ENCODE peak calls at places on chromosomes 2 and 18, in five cellular contexts. B is GM23338, M is lower leg skin, C is cardiac fibroblast, H is tibial nerve. P is an unnamed sample.

GRCh38 chr2:65456886-65457285 is 24.5 kb upstream of the SPRED2 start:
- DNase-seq in M (no peak), C (no peak), H (no peak), B (no peak), P (peak; percentile 80)

GRCh38 chr2:55861733-55862132 is 61.8 kb downstream of the EFEMP1 start:
- DNase-seq in M (no peak), C (peak; percentile 75), H (no peak), B (no peak), P (no peak)

GRCh38 chr18:65919018-65919417 is 168.2 kb downstream of the CDH7 start:
- DNase-seq in B (no peak), M (no peak), H (no peak), C (no peak), P (no peak)

GRCh38 chr2:182618672-182619079 is 97.4 kb upstream of the DNAJC10 start:
- DNase-seq in H (no peak), C (peak; percentile 74), M (no peak), B (no peak), P (peak; percentile 37)

GRCh38 chr2:207008105-207008990 is 69.0 kb downstream of the CPO start:
- DNase-seq in C (peak; percentile 39), M (no peak), B (peak; percentile 91), H (no peak), P (peak; percentile 67)

GRCh38 chr2:3470856-3471737 is 48.2 kb downstream of the ADI1 start:
- DNase-seq in B (no peak), H (no peak), M (no peak), C (peak; percentile 38), P (no peak)

GRCh38 chr2:113124181-113124961 is 3.0 kb upstream of the IL1RN start:
- DNase-seq in B (no peak), M (no peak), H (no peak), C (peak; percentile 31), P (peak; percentile 82)

GRCh38 chr2:11546072-11546471 is 12.2 kb downstream of the GREB1 start:
- DNase-seq in M (no peak), B (no peak), C (no peak), H (no peak), P (no peak)

GRCh38 chr2:230866704-230867561 is 2.2 kb downstream of the ITM2C start:
- DNase-seq in M (no peak), B (no peak), C (peak; percentile 57), H (no peak), P (peak; percentile 18)

GRCh38 chr2:230864605-230865323 is at the start of gene ITM2C:
- DNase-seq in C (peak; percentile 72), B (peak; percentile 82), M (no peak), H (no peak), P (peak; percentile 68)

GRCh38 chr2:230864122-230864604 is 579 bp upstream of the ITM2C start:
- DNase-seq in H (no peak), B (no peak), C (no peak), M (no peak), P (no peak)

GRCh38 chr2:230865324-230865765 is 603 bp downstream of the ITM2C start:
- DNase-seq in M (no peak), B (peak; percentile 78), C (peak; percentile 20), H (no peak), P (no peak)

GRCh38 chr2:230865766-230866703 is 1.3 kb downstream of the ITM2C start:
- DNase-seq in H (no peak), M (no peak), C (peak; percentile 35), B (peak; percentile 55), P (no peak)
- H3K4me3 ChIP-seq in H (peak overlapping the region; percentile 80), M (no peak overlapping the region), C (peak overlapping the region; percentile 56), B (peak overlapping the region; percentile 98), P (no peak overlapping the region)

GRCh38 chr2:88622307-88622706 is 5.0 kb downstream of the EIF2AK3 start:
- DNase-seq in H (no peak), B (no peak), M (no peak), C (no peak), P (no peak)
- H3K4me3 ChIP-seq in H (no peak overlapping the region), B (no peak overlapping the region), M (no peak overlapping the region), C (no peak overlapping the region), P (no peak overlapping the region)

GRCh38 chr2:131034122-131035051 is 58.9 kb downstream of the FAM168B start:
- DNase-seq in C (peak; percentile 31), B (peak; percentile 72), M (peak; percentile 86), H (no peak), P (peak; percentile 62)
- H3K4me3 ChIP-seq in C (peak overlapping the region; percentile 30), B (peak overlapping the region; percentile 78), M (no peak overlapping the region), H (no peak overlapping the region), P (peak overlapping the region; percentile 27)

GRCh38 chr2:1136071-1136470 is 185.4 kb downstream of the SNTG2 start:
- DNase-seq in H (no peak), M (no peak), C (peak; percentile 1), B (peak; percentile 64), P (no peak)

GRCh38 chr2:1137992-1138391 is 187.3 kb downstream of the SNTG2 start:
- DNase-seq in M (no peak), H (no peak), B (no peak), C (no peak), P (no peak)

GRCh38 chr2:1136807-1137663 is 186.4 kb downstream of the SNTG2 start:
- DNase-seq in M (no peak), C (no peak), B (no peak), H (no peak), P (no peak)

GRCh38 chr2:1134629-1135028 is 184.0 kb downstream of the SNTG2 start:
- DNase-seq in C (no peak), H (no peak), B (no peak), M (no peak), P (no peak)

DNA sequence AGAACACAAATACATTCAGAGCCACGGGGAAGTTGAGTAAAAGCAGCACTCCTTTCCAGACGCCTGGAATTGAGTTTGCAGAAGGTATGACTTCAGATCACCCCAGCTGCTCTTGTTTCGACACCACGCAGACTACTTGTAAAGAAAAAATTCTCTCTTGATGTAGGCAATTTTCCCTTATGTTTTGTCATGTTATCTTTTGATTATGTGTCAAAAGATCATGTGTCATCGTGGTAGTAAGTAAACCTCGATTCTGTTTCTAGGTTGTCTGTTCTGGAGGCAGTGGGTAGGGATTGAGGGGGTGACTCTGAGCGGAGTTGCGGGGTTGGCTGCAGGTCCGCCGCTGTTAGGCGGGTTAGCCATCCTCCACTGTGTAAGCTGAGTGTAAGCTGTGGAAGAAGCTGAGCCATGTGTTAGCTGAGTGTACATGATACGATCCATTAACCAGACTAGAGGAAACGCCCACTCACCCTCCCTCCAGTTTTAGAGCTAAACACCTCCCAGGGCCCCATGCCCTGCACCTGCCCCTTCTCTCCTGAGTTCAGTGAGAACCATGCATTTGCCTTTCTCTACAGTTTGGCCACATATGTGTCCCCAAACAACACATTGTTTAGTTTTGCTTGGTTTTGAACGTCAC is 181.8 kb downstream of the SNTG2 start:
- DNase-seq in M (no peak), B (no peak), C (no peak), H (no peak), P (no peak)
- H3K4me3 ChIP-seq in M (no peak overlapping the region), B (no peak overlapping the region), C (no peak overlapping the region), H (no peak overlapping the region), P (no peak overlapping the region)

GRCh38 chr2:202375611-202376408 is at the start of gene BMPR2:
- DNase-seq in M (peak; percentile 96), C (peak; percentile 94), H (peak; percentile 77), B (peak; percentile 93), P (peak; percentile 91)

GRCh38 chr2:202376460-202377307 is 557 bp downstream of the BMPR2 start:
- DNase-seq in M (peak; percentile 88), B (peak; percentile 63), C (no peak), H (no peak), P (peak; percentile 62)

GRCh38 chr2:202378661-202379338 is 2.7 kb downstream of the BMPR2 start:
- DNase-seq in B (no peak), H (no peak), M (no peak), C (no peak), P (no peak)

GRCh38 chr2:202377308-202377736 is 1.2 kb downstream of the BMPR2 start:
- DNase-seq in M (peak; percentile 83), C (peak; percentile 36), H (no peak), B (peak; percentile 43), P (peak; percentile 15)

GRCh38 chr2:202378001-202378400 is 1.9 kb downstream of the BMPR2 start:
- DNase-seq in B (no peak), M (no peak), C (no peak), H (no peak), P (peak; percentile 7)
- H3K4me3 ChIP-seq in B (peak overlapping the region; percentile 89), M (no peak overlapping the region), C (peak overlapping the region; percentile 92), H (peak overlapping the region; percentile 88), P (peak overlapping the region; percentile 95)

GRCh38 chr18:80201739-80202138 is 45.6 kb downstream of the PARD6G start:
- DNase-seq in B (no peak), C (no peak), H (no peak), M (peak; percentile 80), P (no peak)
- H3K4me3 ChIP-seq in B (no peak overlapping the region), C (no peak overlapping the region), H (no peak overlapping the region), M (no peak overlapping the region), P (no peak overlapping the region)

DNA sequence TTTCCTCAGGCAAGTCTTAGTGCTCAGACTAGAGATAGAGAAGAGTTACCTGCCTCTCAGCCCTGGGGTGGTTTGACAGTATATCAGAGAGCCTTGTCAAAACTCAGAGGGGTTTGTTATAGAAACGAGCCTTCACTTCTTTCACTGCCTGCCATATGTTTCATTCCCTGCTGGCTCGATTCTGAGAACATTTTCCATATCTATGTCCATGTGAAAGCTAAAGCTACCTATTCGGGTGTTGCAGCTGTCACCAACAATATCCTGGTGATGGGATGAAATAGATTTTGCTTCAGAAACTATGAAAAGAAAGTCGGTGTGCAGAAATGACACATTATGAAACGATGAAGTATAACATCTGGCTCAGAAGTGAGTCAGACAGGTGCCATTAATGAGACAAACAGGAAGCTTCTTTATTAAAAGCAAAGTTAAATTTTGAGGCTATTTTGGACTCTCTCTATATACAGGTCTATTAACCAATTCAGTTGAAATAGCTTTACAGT is 56.1 kb upstream of the TANK start:
- DNase-seq in H (no peak), C (no peak), B (no peak), M (no peak), P (peak; percentile 66)
- H3K4me3 ChIP-seq in H (no peak overlapping the region), C (no peak overlapping the region), B (no peak overlapping the region), M (no peak overlapping the region), P (no peak overlapping the region)

DNA sequence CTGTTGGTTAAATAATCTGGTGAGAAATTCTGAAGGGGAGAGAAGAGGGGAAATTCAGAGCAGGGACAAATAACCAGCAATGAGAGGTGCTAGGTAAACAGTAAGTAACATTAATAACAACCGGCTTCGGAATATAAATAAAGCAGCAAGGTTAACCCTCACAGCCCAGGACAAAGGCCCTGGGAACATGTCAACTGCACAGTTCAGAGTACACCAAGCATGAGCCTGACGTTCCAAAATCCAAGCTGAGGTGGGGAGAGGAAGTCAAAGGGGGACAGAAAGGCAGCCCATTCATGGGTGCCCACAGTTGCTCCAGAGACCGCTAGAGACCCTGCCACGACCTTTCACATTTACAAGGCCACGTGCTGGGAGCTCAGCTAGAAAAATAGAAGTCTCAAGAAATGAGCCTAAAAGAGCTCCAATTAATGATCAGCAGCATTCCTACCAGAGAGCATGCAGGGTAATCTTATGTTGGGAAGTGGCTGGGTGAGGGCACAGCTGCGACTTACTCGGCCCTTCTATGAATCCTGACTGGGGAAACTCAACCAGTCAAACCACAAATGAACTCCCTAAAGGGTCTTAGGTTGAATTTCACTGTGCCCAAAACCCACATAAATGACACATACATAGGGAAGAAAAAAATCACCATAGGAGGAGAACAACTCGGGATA is 55.1 kb downstream of the UXS1 start:
- DNase-seq in B (no peak), M (no peak), H (no peak), C (no peak), P (no peak)
- H3K4me3 ChIP-seq in B (no peak overlapping the region), M (no peak overlapping the region), H (no peak overlapping the region), C (no peak overlapping the region), P (no peak overlapping the region)

P was measured in epithelial cell of esophagus.